ENCODE peak calls at places on chromosomes 1 and 21, in six cellular contexts. One of them, this sample, is unnamed.
A peak's percentile ranks its signal among the peaks of the same experiment; 100 is the strongest.

GRCh38 chr1:239976130-239976968 is 115.3 kb upstream of the FMN2 start:
- DNase-seq in GM23338: peak; percentile 75
- DNase-seq in K562: peak; percentile 68
- DNase-seq in fibroblast of lung: peak; percentile 65
- DNase-seq in HCT116: peak; percentile 22
- DNase-seq in hepatocyte: peak; percentile 78
- DNase-seq in this sample: peak; percentile 71

GRCh38 chr1:12486401-12487005 is 131.5 kb downstream of the DHRS3 start:
- DNase-seq in GM23338: peak; percentile 43
- DNase-seq in fibroblast of lung: no peak
- DNase-seq in K562: no peak
- DNase-seq in HCT116: peak; percentile 67
- DNase-seq in hepatocyte: no peak
- DNase-seq in this sample: no peak

GRCh38 chr21:28294046-28294445 is 698.6 kb downstream of the LTN1 start:
- DNase-seq in K562: no peak
- DNase-seq in HCT116: no peak
- DNase-seq in fibroblast of lung: peak; percentile 42
- DNase-seq in hepatocyte: no peak
- DNase-seq in GM23338: no peak
- DNase-seq in this sample: no peak

GRCh38 chr1:174890024-174890423 is 109.7 kb upstream of the CACYBP start:
- DNase-seq in K562: peak; percentile 47
- DNase-seq in HCT116: no peak
- DNase-seq in GM23338: no peak
- DNase-seq in hepatocyte: no peak
- DNase-seq in fibroblast of lung: no peak
- DNase-seq in this sample: no peak

GRCh38 chr21:44947930-44948331 is 8.1 kb downstream of the SLX9 start:
- DNase-seq in fibroblast of lung: no peak
- DNase-seq in K562: no peak
- DNase-seq in GM23338: no peak
- DNase-seq in hepatocyte: no peak
- DNase-seq in HCT116: no peak
- DNase-seq in this sample: no peak

GRCh38 chr21:14825405-14826032 is 239.3 kb downstream of the NRIP1 start:
- DNase-seq in fibroblast of lung: no peak
- DNase-seq in GM23338: no peak
- DNase-seq in K562: no peak
- DNase-seq in HCT116: no peak
- DNase-seq in hepatocyte: no peak
- DNase-seq in this sample: no peak

GRCh38 chr1:228236744-228237143 is 28.9 kb downstream of the OBSCN start:
- DNase-seq in GM23338: peak; percentile 94
- DNase-seq in K562: peak; percentile 76
- DNase-seq in HCT116: peak; percentile 13
- DNase-seq in hepatocyte: peak; percentile 33
- DNase-seq in fibroblast of lung: peak; percentile 52
- DNase-seq in this sample: peak; percentile 84

GRCh38 chr1:39102537-39103320 is 76.6 kb downstream of the NDUFS5 start:
- DNase-seq in GM23338: peak; percentile 87
- DNase-seq in hepatocyte: peak; percentile 78
- DNase-seq in K562: peak; percentile 79
- DNase-seq in HCT116: peak; percentile 50
- DNase-seq in fibroblast of lung: peak; percentile 87
- DNase-seq in this sample: peak; percentile 80

GRCh38 chr1:3159996-3160395 is 91.0 kb downstream of the PRDM16 start:
- DNase-seq in HCT116: no peak
- DNase-seq in fibroblast of lung: no peak
- DNase-seq in hepatocyte: no peak
- DNase-seq in K562: no peak
- DNase-seq in GM23338: no peak
- DNase-seq in this sample: no peak

GRCh38 chr1:1542766-1543705 is 2.6 kb upstream of the TMEM240 start:
- DNase-seq in hepatocyte: peak; percentile 80
- DNase-seq in HCT116: no peak
- DNase-seq in fibroblast of lung: no peak
- DNase-seq in GM23338: no peak
- DNase-seq in K562: peak; percentile 21
- DNase-seq in this sample: no peak

GRCh38 chr1:182599339-182599738 is 4.8 kb downstream of the RGS16 start:
- DNase-seq in HCT116: no peak
- DNase-seq in hepatocyte: no peak
- DNase-seq in GM23338: peak; percentile 72
- DNase-seq in fibroblast of lung: no peak
- DNase-seq in K562: peak; percentile 57
- DNase-seq in this sample: peak; percentile 60

GRCh38 chr21:34813266-34813886 is 144.6 kb downstream of the CLIC6 start:
- DNase-seq in GM23338: no peak
- DNase-seq in HCT116: no peak
- DNase-seq in hepatocyte: no peak
- DNase-seq in fibroblast of lung: peak; percentile 86
- DNase-seq in K562: no peak
- DNase-seq in this sample: no peak

GRCh38 chr1:160219062-160219929 is 14.1 kb downstream of the PEA15 start:
- DNase-seq in HCT116: peak; percentile 19
- DNase-seq in fibroblast of lung: peak; percentile 84
- DNase-seq in hepatocyte: peak; percentile 72
- DNase-seq in GM23338: peak; percentile 86
- DNase-seq in K562: peak; percentile 28
- DNase-seq in this sample: peak; percentile 79

GRCh38 chr21:41802684-41803083 is 35.8 kb upstream of the RIPK4 start:
- DNase-seq in fibroblast of lung: peak; percentile 50
- DNase-seq in GM23338: no peak
- DNase-seq in hepatocyte: no peak
- DNase-seq in HCT116: no peak
- DNase-seq in K562: no peak
- DNase-seq in this sample: no peak

GRCh38 chr1:31723828-31724359 is 20.1 kb upstream of the COL16A1 start:
- DNase-seq in GM23338: peak; percentile 95
- DNase-seq in hepatocyte: peak; percentile 91
- DNase-seq in K562: peak; percentile 85
- DNase-seq in fibroblast of lung: peak; percentile 67
- DNase-seq in HCT116: no peak
- DNase-seq in this sample: peak; percentile 95

GRCh38 chr1:150873521-150873920 is 2.9 kb downstream of the ARNT start:
- DNase-seq in hepatocyte: no peak
- DNase-seq in fibroblast of lung: no peak
- DNase-seq in GM23338: no peak
- DNase-seq in HCT116: no peak
- DNase-seq in K562: no peak
- DNase-seq in this sample: no peak

GRCh38 chr1:51569284-51570062 is 47.4 kb upstream of the OSBPL9 start:
- DNase-seq in fibroblast of lung: peak; percentile 32
- DNase-seq in K562: peak; percentile 75
- DNase-seq in hepatocyte: peak; percentile 81
- DNase-seq in HCT116: peak; percentile 82
- DNase-seq in GM23338: peak; percentile 38
- DNase-seq in this sample: no peak

GRCh38 chr1:19496529-19496877 is 11.2 kb upstream of the CAPZB start:
- DNase-seq in HCT116: no peak
- DNase-seq in hepatocyte: no peak
- DNase-seq in fibroblast of lung: no peak
- DNase-seq in K562: no peak
- DNase-seq in GM23338: no peak
- DNase-seq in this sample: no peak
- TF ChIP-seq EZH2 in HCT116: no peak
- TF ChIP-seq EZH2 in hepatocyte: no peak
- TF ChIP-seq EZH2 in fibroblast of lung: no peak
- TF ChIP-seq EZH2 in K562: no peak
- TF ChIP-seq EZH2 in GM23338: no peak
- TF ChIP-seq EZH2 in this sample: no peak

GRCh38 chr1:210332233-210332632 is 3.5 kb downstream of the HHAT start:
- DNase-seq in HCT116: no peak
- DNase-seq in hepatocyte: no peak
- DNase-seq in K562: no peak
- DNase-seq in GM23338: no peak
- DNase-seq in fibroblast of lung: no peak
- DNase-seq in this sample: no peak

GRCh38 chr1:210330279-210330866 is 1.7 kb downstream of the HHAT start:
- DNase-seq in hepatocyte: peak; percentile 13
- DNase-seq in HCT116: no peak
- DNase-seq in GM23338: no peak
- DNase-seq in K562: peak; percentile 38
- DNase-seq in fibroblast of lung: no peak
- DNase-seq in this sample: no peak

GRCh38 chr1:210336362-210336761 is 7.7 kb downstream of the HHAT start:
- DNase-seq in GM23338: no peak
- DNase-seq in K562: no peak
- DNase-seq in fibroblast of lung: no peak
- DNase-seq in HCT116: no peak
- DNase-seq in hepatocyte: no peak
- DNase-seq in this sample: no peak

GRCh38 chr1:210335001-210335400 is 6.3 kb downstream of the HHAT start:
- DNase-seq in GM23338: no peak
- DNase-seq in fibroblast of lung: no peak
- DNase-seq in hepatocyte: no peak
- DNase-seq in K562: no peak
- DNase-seq in HCT116: no peak
- DNase-seq in this sample: no peak

GRCh38 chr1:210332719-210333398 is 4.2 kb downstream of the HHAT start:
- DNase-seq in hepatocyte: no peak
- DNase-seq in fibroblast of lung: no peak
- DNase-seq in HCT116: no peak
- DNase-seq in GM23338: no peak
- DNase-seq in K562: no peak
- DNase-seq in this sample: no peak
- TF ChIP-seq CTCF in hepatocyte: no peak
- TF ChIP-seq CTCF in fibroblast of lung: no peak
- TF ChIP-seq CTCF in HCT116: no peak
- TF ChIP-seq CTCF in GM23338: no peak
- TF ChIP-seq CTCF in K562: no peak
- TF ChIP-seq CTCF in this sample: no peak

DNA sequence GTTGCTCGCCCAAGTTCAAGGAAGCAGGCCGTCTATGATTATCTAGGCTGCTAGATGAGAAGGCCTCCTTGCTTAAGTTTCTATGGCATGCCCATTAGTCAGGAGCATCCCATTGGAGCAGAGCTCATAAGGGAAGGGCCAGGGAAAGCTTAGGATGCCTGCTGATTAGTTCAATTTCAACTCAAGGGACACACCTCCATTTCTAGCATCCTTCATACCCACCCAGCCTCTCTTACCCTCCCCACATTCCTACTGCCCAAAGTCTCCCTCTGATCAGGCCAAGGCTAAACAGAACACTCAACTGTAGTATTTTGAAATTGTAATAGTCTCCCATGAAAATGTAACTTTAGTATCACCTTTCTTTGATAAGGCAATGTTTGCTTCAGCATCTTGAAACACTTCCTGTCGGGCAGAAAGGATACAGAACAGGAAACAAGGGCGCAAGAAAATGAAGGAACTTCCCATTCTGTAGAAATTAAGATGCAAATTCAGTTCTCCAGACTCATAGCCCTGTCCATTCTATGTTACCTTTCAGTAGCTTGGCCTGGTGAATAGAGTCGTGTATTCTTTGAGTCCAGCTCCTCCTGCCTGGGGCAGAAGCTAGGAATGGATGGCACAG is 46.3 kb upstream of the TARBP1 start:
- DNase-seq in K562: no peak
- DNase-seq in hepatocyte: no peak
- DNase-seq in HCT116: no peak
- DNase-seq in GM23338: peak; percentile 15
- DNase-seq in fibroblast of lung: no peak
- DNase-seq in this sample: no peak
- H3K4me1 ChIP-seq in K562: peaks cover 26% of the 10 kb centered on the region
- H3K4me1 ChIP-seq in hepatocyte: peaks cover 23% of the 10 kb centered on the region
- H3K4me1 ChIP-seq in HCT116: peaks cover 11% of the 10 kb centered on the region
- H3K4me1 ChIP-seq in GM23338: no peaks in the 10 kb centered on the region
- H3K4me1 ChIP-seq in fibroblast of lung: peaks cover 6% of the 10 kb centered on the region
- H3K4me1 ChIP-seq in this sample: peaks cover 28% of the 10 kb centered on the region

GRCh38 chr1:238119060-238119459 is 228.3 kb upstream of the ZP4 start:
- DNase-seq in fibroblast of lung: no peak
- DNase-seq in GM23338: no peak
- DNase-seq in hepatocyte: no peak
- DNase-seq in K562: no peak
- DNase-seq in HCT116: no peak
- DNase-seq in this sample: peak; percentile 37

DNA sequence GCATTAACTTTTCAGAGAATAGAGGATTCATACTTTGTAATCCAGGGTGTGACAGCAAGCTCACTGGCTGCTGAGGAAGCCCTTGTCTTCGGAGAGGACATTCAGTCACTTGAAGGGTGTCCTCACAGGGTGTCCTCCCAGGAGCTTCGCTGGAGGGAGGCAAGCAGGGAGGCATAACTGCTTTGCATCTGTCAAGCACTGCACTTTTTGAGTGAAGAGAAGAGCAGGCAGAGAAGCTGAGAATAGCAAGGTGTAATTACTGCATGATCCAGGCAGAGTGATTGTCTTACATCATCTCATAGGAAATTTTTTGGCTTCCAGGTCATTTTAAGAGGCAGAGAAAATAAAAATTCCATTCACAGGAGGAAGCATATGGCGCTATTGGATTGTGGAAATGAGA is 232.5 kb upstream of the ZP4 start:
- DNase-seq in K562: no peak
- DNase-seq in fibroblast of lung: no peak
- DNase-seq in hepatocyte: no peak
- DNase-seq in HCT116: no peak
- DNase-seq in GM23338: no peak
- DNase-seq in this sample: no peak
- TF ChIP-seq EZH2 in K562: no peak
- TF ChIP-seq EZH2 in fibroblast of lung: no peak
- TF ChIP-seq EZH2 in hepatocyte: no peak
- TF ChIP-seq EZH2 in HCT116: no peak
- TF ChIP-seq EZH2 in GM23338: no peak
- TF ChIP-seq EZH2 in this sample: no peak

GRCh38 chr1:48236716-48237470 is 14.4 kb downstream of the SLC5A9 start:
- DNase-seq in fibroblast of lung: peak; percentile 52
- DNase-seq in GM23338: peak; percentile 71
- DNase-seq in hepatocyte: peak; percentile 53
- DNase-seq in K562: peak; percentile 29
- DNase-seq in HCT116: peak; percentile 28
- DNase-seq in this sample: peak; percentile 57
- TF ChIP-seq CTCF in fibroblast of lung: peak; percentile 58
- TF ChIP-seq CTCF in GM23338: peak; percentile 83
- TF ChIP-seq CTCF in hepatocyte: peak; percentile 67
- TF ChIP-seq CTCF in K562: peak; percentile 73
- TF ChIP-seq CTCF in HCT116: peak; percentile 70
- TF ChIP-seq CTCF in this sample: peak; percentile 72

This sample was measured in neural progenitor cell.